ENCODE peak calls at places on chromosomes 11 and 22, in six cellular contexts. One of them, this sample, is unnamed.

GRCh38 chr22:17368727-17369552 is at the start of gene CECR2:
- DNase-seq in HCT116: peak; percentile 34
- DNase-seq in K562: peak; percentile 78
- DNase-seq in GM12878: peak; percentile 7
- DNase-seq in HepG2: no peak
- DNase-seq in H1: peak; percentile 84
- DNase-seq in this sample: peak; percentile 54

GRCh38 chr11:749731-750130 is 2.5 kb downstream of the TALDO1 start:
- DNase-seq in HCT116: no peak
- DNase-seq in K562: no peak
- DNase-seq in GM12878: no peak
- DNase-seq in HepG2: no peak
- DNase-seq in H1: no peak
- DNase-seq in this sample: no peak

GRCh38 chr22:34800265-34800664 is 265.7 kb upstream of the ISX start:
- DNase-seq in HCT116: no peak
- DNase-seq in K562: no peak
- DNase-seq in GM12878: no peak
- DNase-seq in HepG2: no peak
- DNase-seq in H1: no peak
- DNase-seq in this sample: no peak

GRCh38 chr11:10701982-10702381 is 8.4 kb upstream of the IRAG1 start:
- DNase-seq in HCT116: no peak
- DNase-seq in K562: no peak
- DNase-seq in GM12878: no peak
- DNase-seq in HepG2: no peak
- DNase-seq in H1: no peak
- DNase-seq in this sample: no peak

GRCh38 chr11:112999518-112999917 is 38.3 kb downstream of the NCAM1 start:
- DNase-seq in HCT116: no peak
- DNase-seq in K562: no peak
- DNase-seq in GM12878: no peak
- DNase-seq in HepG2: no peak
- DNase-seq in H1: no peak
- DNase-seq in this sample: peak; percentile 30

GRCh38 chr11:30392221-30392784 is 69.4 kb downstream of the ARL14EP start:
- DNase-seq in HCT116: no peak
- DNase-seq in K562: no peak
- DNase-seq in GM12878: no peak
- DNase-seq in HepG2: no peak
- DNase-seq in H1: no peak
- DNase-seq in this sample: no peak

GRCh38 chr11:64929625-64930024 is 5.1 kb downstream of the PPP2R5B start:
- DNase-seq in HCT116: no peak
- DNase-seq in K562: no peak
- DNase-seq in GM12878: no peak
- DNase-seq in HepG2: no peak
- DNase-seq in H1: no peak
- DNase-seq in this sample: no peak

GRCh38 chr22:43275545-43275981 is 67.6 kb downstream of the SCUBE1 start:
- DNase-seq in HCT116: peak; percentile 56
- DNase-seq in K562: peak; percentile 40
- DNase-seq in GM12878: no peak
- DNase-seq in HepG2: peak; percentile 41
- DNase-seq in H1: peak; percentile 74
- DNase-seq in this sample: no peak

GRCh38 chr11:125871391-125872137 is 15.9 kb upstream of the HYLS1 start:
- DNase-seq in HCT116: peak; percentile 29
- DNase-seq in K562: peak; percentile 25
- DNase-seq in GM12878: no peak
- DNase-seq in HepG2: peak; percentile 57
- DNase-seq in H1: peak; percentile 87
- DNase-seq in this sample: peak; percentile 65

GRCh38 chr22:42889290-42889689 is 32.2 kb upstream of the ARFGAP3 start:
- DNase-seq in HCT116: no peak
- DNase-seq in K562: no peak
- DNase-seq in GM12878: peak; percentile 97
- DNase-seq in HepG2: no peak
- DNase-seq in H1: no peak
- DNase-seq in this sample: no peak

GRCh38 chr11:1129666-1130160 is 28.0 kb upstream of the MUC5AC start:
- DNase-seq in HCT116: no peak
- DNase-seq in K562: no peak
- DNase-seq in GM12878: no peak
- DNase-seq in HepG2: no peak
- DNase-seq in H1: no peak
- DNase-seq in this sample: peak; percentile 14

GRCh38 chr11:1652026-1652425 is 22.5 kb downstream of the KRTAP5-5 start:
- DNase-seq in HCT116: no peak
- DNase-seq in K562: no peak
- DNase-seq in GM12878: no peak
- DNase-seq in HepG2: no peak
- DNase-seq in H1: no peak
- DNase-seq in this sample: peak; percentile 28

GRCh38 chr11:75249704-75250103 is 9.1 kb downstream of the TPBGL start:
- DNase-seq in HCT116: no peak
- DNase-seq in K562: no peak
- DNase-seq in GM12878: no peak
- DNase-seq in HepG2: no peak
- DNase-seq in H1: no peak
- DNase-seq in this sample: no peak

GRCh38 chr11:83583953-83584352 is 297.8 kb upstream of the CCDC90B start:
- DNase-seq in HCT116: no peak
- DNase-seq in K562: no peak
- DNase-seq in GM12878: peak; percentile 56
- DNase-seq in HepG2: no peak
- DNase-seq in H1: no peak
- DNase-seq in this sample: no peak

GRCh38 chr22:47384977-47385376 is 622.5 kb downstream of the TBC1D22A start:
- DNase-seq in HCT116: no peak
- DNase-seq in K562: no peak
- DNase-seq in GM12878: no peak
- DNase-seq in HepG2: no peak
- DNase-seq in H1: no peak
- DNase-seq in this sample: no peak

GRCh38 chr22:43848366-43849171 is 13.7 kb downstream of the SULT4A1 start:
- DNase-seq in HCT116: peak; percentile 4
- DNase-seq in K562: no peak
- DNase-seq in GM12878: no peak
- DNase-seq in HepG2: no peak
- DNase-seq in H1: no peak
- DNase-seq in this sample: peak; percentile 56

GRCh38 chr11:85040166-85040565 is 587.0 kb downstream of the DLG2 start:
- DNase-seq in HCT116: no peak
- DNase-seq in K562: no peak
- DNase-seq in GM12878: no peak
- DNase-seq in HepG2: no peak
- DNase-seq in H1: no peak
- DNase-seq in this sample: no peak

GRCh38 chr22:23903328-23903971 is 9.3 kb downstream of the MIF start:
- DNase-seq in HCT116: no peak
- DNase-seq in K562: no peak
- DNase-seq in GM12878: no peak
- DNase-seq in HepG2: no peak
- DNase-seq in H1: no peak
- DNase-seq in this sample: no peak

GRCh38 chr22:23534201-23534850 is 45.8 kb downstream of the IGLL1 start:
- DNase-seq in HCT116: no peak
- DNase-seq in K562: no peak
- DNase-seq in GM12878: no peak
- DNase-seq in HepG2: no peak
- DNase-seq in H1: no peak
- DNase-seq in this sample: peak; percentile 28

GRCh38 chr22:50274311-50274710 is 4.1 kb upstream of the MAPK11 start:
- DNase-seq in HCT116: no peak
- DNase-seq in K562: peak; percentile 31
- DNase-seq in GM12878: no peak
- DNase-seq in HepG2: peak; percentile 44
- DNase-seq in H1: no peak
- DNase-seq in this sample: peak; percentile 90

GRCh38 chr11:23644443-23644842 is 784.2 kb upstream of the CCDC179 start:
- DNase-seq in HCT116: no peak
- DNase-seq in K562: no peak
- DNase-seq in GM12878: no peak
- DNase-seq in HepG2: no peak
- DNase-seq in H1: no peak
- DNase-seq in this sample: no peak

GRCh38 chr11:3149852-3150188 is 15.3 kb downstream of the OSBPL5 start:
- DNase-seq in HCT116: no peak
- DNase-seq in K562: no peak
- DNase-seq in GM12878: no peak
- DNase-seq in HepG2: no peak
- DNase-seq in H1: no peak
- DNase-seq in this sample: no peak

GRCh38 chr11:105070221-105070789 is 25.2 kb upstream of the CARD16 start:
- DNase-seq in HCT116: no peak
- DNase-seq in K562: no peak
- DNase-seq in GM12878: no peak
- DNase-seq in HepG2: no peak
- DNase-seq in H1: no peak
- DNase-seq in this sample: no peak

GRCh38 chr11:91790346-91790745 is 434.3 kb upstream of the FAT3 start:
- DNase-seq in HCT116: no peak
- DNase-seq in K562: no peak
- DNase-seq in GM12878: no peak
- DNase-seq in HepG2: no peak
- DNase-seq in H1: no peak
- DNase-seq in this sample: peak; percentile 23

GRCh38 chr22:39349967-39350802 is at the start of gene SYNGR1:
- DNase-seq in HCT116: no peak
- DNase-seq in K562: no peak
- DNase-seq in GM12878: no peak
- DNase-seq in HepG2: no peak
- DNase-seq in H1: no peak
- DNase-seq in this sample: peak; percentile 69

GRCh38 chr22:30486118-30486517 is 14.3 kb upstream of the SEC14L3 start:
- DNase-seq in HCT116: no peak
- DNase-seq in K562: no peak
- DNase-seq in GM12878: no peak
- DNase-seq in HepG2: no peak
- DNase-seq in H1: no peak
- DNase-seq in this sample: no peak

GRCh38 chr22:30486661-30487115 is 14.9 kb upstream of the SEC14L3 start:
- DNase-seq in HCT116: no peak
- DNase-seq in K562: no peak
- DNase-seq in GM12878: no peak
- DNase-seq in HepG2: no peak
- DNase-seq in H1: no peak
- DNase-seq in this sample: no peak

GRCh38 chr22:30483169-30483568 is 11.4 kb upstream of the SEC14L3 start:
- DNase-seq in HCT116: no peak
- DNase-seq in K562: no peak
- DNase-seq in GM12878: no peak
- DNase-seq in HepG2: no peak
- DNase-seq in H1: no peak
- DNase-seq in this sample: no peak

GRCh38 chr22:30488121-30488520 is 16.3 kb upstream of the SEC14L3 start:
- DNase-seq in HCT116: no peak
- DNase-seq in K562: no peak
- DNase-seq in GM12878: no peak
- DNase-seq in HepG2: no peak
- DNase-seq in H1: no peak
- DNase-seq in this sample: no peak

GRCh38 chr22:30485362-30485988 is 13.7 kb upstream of the SEC14L3 start:
- DNase-seq in HCT116: peak; percentile 28
- DNase-seq in K562: peak; percentile 92
- DNase-seq in GM12878: peak; percentile 5
- DNase-seq in HepG2: peak; percentile 34
- DNase-seq in H1: peak; percentile 92
- DNase-seq in this sample: peak; percentile 92
- TF ChIP-seq RAD21 in HCT116: peak; percentile 85
- TF ChIP-seq RAD21 in K562: peak; percentile 90
- TF ChIP-seq RAD21 in GM12878: peak; percentile 85
- TF ChIP-seq RAD21 in HepG2: peak; percentile 90
- TF ChIP-seq RAD21 in H1: peak; percentile 89
- TF ChIP-seq RAD21 in this sample: peak; percentile 78

DNA sequence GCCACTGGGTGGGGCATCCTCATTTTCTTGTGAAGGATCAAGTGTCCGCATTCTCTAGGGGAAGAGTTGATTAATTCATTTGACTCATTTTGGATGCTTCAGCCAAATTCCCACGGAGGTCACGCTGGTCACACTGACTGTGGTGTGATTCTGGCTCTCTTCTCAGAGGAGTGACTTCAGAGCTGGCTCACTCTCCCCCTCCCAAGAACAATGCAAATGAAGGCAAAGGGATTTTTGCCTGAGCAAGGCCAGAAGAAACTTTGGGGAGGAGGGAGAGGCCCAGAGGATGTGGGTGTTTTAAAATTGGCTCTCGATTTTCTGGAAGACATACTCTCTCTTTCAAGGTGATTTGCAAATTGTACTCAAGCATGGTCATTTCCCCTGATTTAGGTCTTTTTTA is 51.1 kb upstream of the LMO2 start:
- DNase-seq in HCT116: peak; percentile 3
- DNase-seq in K562: no peak
- DNase-seq in GM12878: peak; percentile 73
- DNase-seq in HepG2: no peak
- DNase-seq in H1: no peak
- DNase-seq in this sample: no peak
- TF ChIP-seq POLR2AphosphoS5 in HCT116: no peak
- TF ChIP-seq POLR2AphosphoS5 in K562: no peak
- TF ChIP-seq POLR2AphosphoS5 in GM12878: no peak
- TF ChIP-seq POLR2AphosphoS5 in HepG2: no peak
- TF ChIP-seq POLR2AphosphoS5 in H1: no peak
- TF ChIP-seq POLR2AphosphoS5 in this sample: no peak

GRCh38 chr11:132064987-132065620 is 694.7 kb downstream of the NTM start:
- DNase-seq in HCT116: no peak
- DNase-seq in K562: no peak
- DNase-seq in GM12878: no peak
- DNase-seq in HepG2: no peak
- DNase-seq in H1: no peak
- DNase-seq in this sample: no peak
- TF ChIP-seq RAD21 in HCT116: no peak
- TF ChIP-seq RAD21 in K562: no peak
- TF ChIP-seq RAD21 in GM12878: no peak
- TF ChIP-seq RAD21 in HepG2: no peak
- TF ChIP-seq RAD21 in H1: no peak
- TF ChIP-seq RAD21 in this sample: no peak

GRCh38 chr22:37138879-37139561 is 10.7 kb downstream of the IL2RB start:
- DNase-seq in HCT116: no peak
- DNase-seq in K562: no peak
- DNase-seq in GM12878: no peak
- DNase-seq in HepG2: no peak
- DNase-seq in H1: no peak
- DNase-seq in this sample: no peak

GRCh38 chr22:37139762-37140161 is 10.0 kb downstream of the IL2RB start:
- DNase-seq in HCT116: no peak
- DNase-seq in K562: no peak
- DNase-seq in GM12878: no peak
- DNase-seq in HepG2: no peak
- DNase-seq in H1: no peak
- DNase-seq in this sample: no peak

GRCh38 chr22:37135023-37135422 is 14.7 kb downstream of the IL2RB start:
- DNase-seq in HCT116: no peak
- DNase-seq in K562: no peak
- DNase-seq in GM12878: no peak
- DNase-seq in HepG2: no peak
- DNase-seq in H1: no peak
- DNase-seq in this sample: no peak

GRCh38 chr22:37137903-37138665 is 11.6 kb downstream of the IL2RB start:
- DNase-seq in HCT116: no peak
- DNase-seq in K562: no peak
- DNase-seq in GM12878: no peak
- DNase-seq in HepG2: no peak
- DNase-seq in H1: no peak
- DNase-seq in this sample: no peak

GRCh38 chr22:37137131-37137530 is 12.6 kb downstream of the IL2RB start:
- DNase-seq in HCT116: no peak
- DNase-seq in K562: no peak
- DNase-seq in GM12878: no peak
- DNase-seq in HepG2: no peak
- DNase-seq in H1: no peak
- DNase-seq in this sample: no peak
- TF ChIP-seq POLR2AphosphoS5 in HCT116: no peak
- TF ChIP-seq POLR2AphosphoS5 in K562: no peak
- TF ChIP-seq POLR2AphosphoS5 in GM12878: no peak
- TF ChIP-seq POLR2AphosphoS5 in HepG2: no peak
- TF ChIP-seq POLR2AphosphoS5 in H1: no peak
- TF ChIP-seq POLR2AphosphoS5 in this sample: no peak